ENCODE peak calls at places on chromosomes 7 and 10, in four cellular contexts. D, I, G and S are unnamed samples.

GRCh38 chr10:99304027-99304856 is 24.9 kb upstream of the CNNM1 start:
- DNase-seq in G (no peak), I (no peak), D (no peak), S (no peak)

GRCh38 chr10:115989621-115990020 is 283.4 kb downstream of the GFRA1 start:
- DNase-seq in I (no peak), D (no peak), G (no peak), S (no peak)

GRCh38 chr7:44540592-44541027 is 520 bp downstream of the NPC1L1 start:
- DNase-seq in D (no peak), G (no peak), I (no peak), S (no peak)

GRCh38 chr7:73345538-73345937 is 17.6 kb downstream of the FKBP6 start:
- DNase-seq in I (no peak), D (no peak), G (no peak), S (no peak)

GRCh38 chr7:30922596-30922995 is 10.9 kb downstream of the AQP1 start:
- DNase-seq in I (no peak), D (no peak), G (no peak), S (no peak)

GRCh38 chr7:24965831-24966708 is 13.9 kb downstream of the OSBPL3 start:
- DNase-seq in G (peak), I (peak), D (no peak), S (no peak)

GRCh38 chr7:142323706-142324105 is 65.8 kb upstream of the PRSS58 start:
- DNase-seq in G (no peak), D (no peak), I (peak), S (peak)

GRCh38 chr7:111801277-111801676 is 239.0 kb upstream of the IMMP2L start:
- DNase-seq in G (no peak), I (no peak), D (no peak), S (no peak)

GRCh38 chr10:27153855-27154198 is 357 bp downstream of the YME1L1 start:
- DNase-seq in G (no peak), D (no peak), I (peak), S (peak)

GRCh38 chr10:102208311-102209035 is 17.6 kb upstream of the ELOVL3 start:
- DNase-seq in I (peak), D (peak), G (no peak), S (no peak)